ENCODE peak calls at places on chromosomes 4 and X, in nine cellular contexts. B, H, X, S, G, T, V, N and C are unnamed samples. For H3K4me1, the result is how much of the 10 kb centered on the place peaks cover.

GRCh38 chr4:51895816-51896408 is 53.0 kb downstream of the DCUN1D4 start:
- DNase-seq in T (peak), G (peak), H (peak), N (no peak), S (peak), X (peak), B (peak), V (peak), C (peak)

GRCh38 chr4:113951263-113951662 is 28.2 kb downstream of the ARSJ start:
- DNase-seq in X (peak), N (no peak), G (no peak), B (no peak), V (no peak), H (no peak), S (peak), T (peak), C (peak)

GRCh38 chrX:13937370-13938052 is 92.2 kb downstream of the GEMIN8 start:
- DNase-seq in V (no peak), T (peak), B (no peak), S (no peak), N (no peak), H (no peak), G (no peak), X (no peak), C (peak)

GRCh38 chr4:57083107-57083506 is 27.1 kb downstream of the IGFBP7 start:
- DNase-seq in G (no peak), V (no peak), N (no peak), B (no peak), X (no peak), H (no peak), T (peak), S (no peak), C (peak)

GRCh38 chr4:77155631-77156345 is 1.2 kb upstream of the CCNG2 start:
- DNase-seq in B (no peak), S (no peak), H (peak), X (no peak), G (peak), V (no peak), N (no peak), T (no peak), C (no peak)

GRCh38 chr4:96164814-96165351 is 325.0 kb downstream of the PDHA2 start:
- DNase-seq in V (peak), H (no peak), X (no peak), S (no peak), G (no peak), T (peak), B (peak), N (no peak), C (peak)

GRCh38 chr4:1612278-1613098 is 71.6 kb downstream of the FAM53A start:
- DNase-seq in S (peak), B (no peak), T (no peak), X (no peak), H (no peak), G (no peak), V (no peak), N (peak), C (no peak)

GRCh38 chr4:41428941-41429669 is 108.9 kb upstream of the LIMCH1 start:
- DNase-seq in V (no peak), G (no peak), B (no peak), H (no peak), T (no peak), S (peak), N (no peak), X (no peak), C (no peak)

GRCh38 chr4:76090241-76090691 is 15.8 kb downstream of the ART3 start:
- DNase-seq in G (no peak), N (no peak), T (peak), V (peak), X (no peak), B (no peak), H (no peak), S (peak), C (no peak)

GRCh38 chr4:3366893-3367775 is 74.3 kb downstream of the RGS12 start:
- DNase-seq in V (no peak), G (no peak), S (no peak), B (no peak), H (no peak), X (no peak), N (no peak), T (no peak), C (no peak)
- H3K4me3 ChIP-seq in V (no peak), G (no peak), S (no peak), B (no peak), H (no peak), X (no peak), N (no peak), T (no peak), C (no peak)

GRCh38 chrX:38214551-38214950 is 6.1 kb downstream of the SRPX start:
- DNase-seq in V (peak), N (no peak), S (no peak), T (peak), G (no peak), B (peak), H (no peak), X (no peak), C (no peak)
- H3K4me1 ChIP-seq in V (under half), N (under half), S (under half), T (under half), G (under half), B (under half), H (under half), X (under half), C (under half)

GRCh38 chr4:55733874-55734437 is 85.6 kb upstream of the EXOC1L start:
- DNase-seq in N (peak), S (peak), X (no peak), V (peak), B (peak), T (peak), G (no peak), H (no peak), C (peak)

GRCh38 chr4:55732864-55733263 is 86.7 kb upstream of the EXOC1L start:
- DNase-seq in T (no peak), B (no peak), V (no peak), X (no peak), S (no peak), G (no peak), H (no peak), N (no peak), C (no peak)

GRCh38 chr4:55736605-55737183 is 82.9 kb upstream of the EXOC1L start:
- DNase-seq in H (peak), S (no peak), G (peak), N (no peak), B (peak), V (no peak), X (no peak), T (no peak), C (no peak)
- TF ChIP-seq CTCF in H (peak), S (peak), G (peak), N (peak), B (peak), V (peak), X (no peak), T (peak), C (peak)

DNA sequence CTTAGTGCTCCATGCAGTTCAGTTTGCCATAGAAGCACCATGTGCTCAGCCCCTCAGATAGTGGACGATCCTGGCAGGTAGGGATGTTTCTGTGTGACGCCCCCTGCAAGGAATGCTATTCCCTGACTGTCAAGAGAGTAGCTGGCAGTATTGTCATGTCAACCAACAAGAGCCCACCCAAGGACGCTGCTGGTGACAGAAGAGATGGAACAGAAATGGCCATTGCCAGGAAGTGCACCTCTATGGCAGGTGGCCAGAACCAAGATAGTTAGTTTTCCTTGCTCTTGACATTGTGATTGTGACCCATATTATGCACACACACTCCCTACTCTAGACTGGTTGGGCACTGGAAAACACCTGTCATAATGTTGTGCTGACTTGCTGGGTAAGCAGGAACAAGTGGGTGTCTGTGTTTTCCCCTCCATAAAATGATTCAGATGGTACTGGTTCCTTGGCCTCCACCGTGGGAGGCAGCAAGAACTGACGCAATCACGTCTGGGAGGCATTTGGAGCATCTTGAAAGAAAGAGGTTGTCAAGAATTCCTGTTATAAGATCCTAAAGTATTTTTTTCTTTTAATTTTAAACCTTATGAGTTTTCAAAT is 507.9 kb downstream of the MID1IP1 start:
- DNase-seq in S (no peak), X (peak), T (peak), V (peak), H (no peak), B (no peak), G (no peak), N (no peak), C (no peak)
- H3K4me3 ChIP-seq in S (no peak), X (no peak), T (no peak), V (no peak), H (no peak), B (no peak), G (no peak), N (no peak), C (no peak)

GRCh38 chr4:38857354-38858096 is 908 bp upstream of the TLR6 start:
- DNase-seq in H (no peak), T (peak), N (no peak), V (peak), G (peak), X (no peak), S (peak), B (peak), C (no peak)
- H3K4me1 ChIP-seq in H (under half), T (under half), N (under half), V (under half), G (half or more), X (under half), S (half or more), B (under half), C (under half)

GRCh38 chr4:180150818-180151217 is 2092.4 kb upstream of the TENM3 start:
- DNase-seq in S (no peak), V (no peak), G (peak), B (peak), H (peak), T (no peak), N (no peak), X (no peak), C (no peak)
- TF ChIP-seq CTCF in S (no peak), V (peak), G (peak), B (peak), H (peak), T (peak), N (no peak), X (no peak), C (no peak)

GRCh38 chr4:134078230-134078914 is 123.2 kb downstream of the PABPC4L start:
- DNase-seq in V (no peak), X (no peak), T (no peak), B (no peak), N (no peak), G (no peak), S (no peak), H (no peak), C (peak)
- H3K4me3 ChIP-seq in V (no peak), X (no peak), T (no peak), B (no peak), N (no peak), G (no peak), S (no peak), H (no peak), C (no peak)